ENCODE peak calls at places on chromosome 11, in five cellular contexts. S is OCI-LY7, A is substantia nigra, W is transverse colon, N is esophagus muscularis mucosa. J is an unnamed sample.

GRCh38 chr11:92826136-92826535 is 143.3 kb upstream of the MTNR1B start:
- DNase-seq in S (no peak), A (no peak), W (no peak), N (no peak), J (no peak)

GRCh38 chr11:71096751-71097388 is 155.5 kb downstream of the SHANK2 start:
- DNase-seq in S (no peak), A (no peak), W (no peak), N (no peak), J (no peak)

GRCh38 chr11:727859-728748 is 19.2 kb upstream of the TALDO1 start:
- DNase-seq in S (peak), A (peak), W (peak), N (no peak), J (peak)

GRCh38 chr11:17403977-17404759 is 15.7 kb upstream of the KCNJ11 start:
- DNase-seq in S (peak), A (no peak), W (no peak), N (no peak), J (no peak)

GRCh38 chr11:1777737-1778136 is 14.0 kb upstream of the CTSD start:
- DNase-seq in S (no peak), A (no peak), W (no peak), N (no peak), J (peak)

GRCh38 chr11:73661035-73661628 is 14.8 kb downstream of the PLEKHB1 start:
- DNase-seq in S (peak), A (peak), W (peak), N (peak), J (peak)

GRCh38 chr11:63511349-63511748 is 5.5 kb downstream of the LGALS12 start:
- DNase-seq in S (no peak), A (no peak), W (no peak), N (no peak), J (no peak)

GRCh38 chr11:27388001-27388400 is 25.0 kb upstream of the CCDC34 start:
- DNase-seq in S (no peak), A (no peak), W (no peak), N (no peak), J (no peak)

GRCh38 chr11:63999349-64000025 is 13.2 kb downstream of the OTUB1 start:
- DNase-seq in S (no peak), A (peak), W (peak), N (no peak), J (peak)

GRCh38 chr11:45169310-45170072 is 23.1 kb downstream of the PRDM11 start:
- DNase-seq in S (no peak), A (peak), W (no peak), N (no peak), J (no peak)

GRCh38 chr11:46112961-46113617 is 8.2 kb downstream of the PHF21A start:
- DNase-seq in S (peak), A (no peak), W (no peak), N (no peak), J (no peak)

GRCh38 chr11:20479399-20479974 is 92.0 kb downstream of the PRMT3 start:
- DNase-seq in S (no peak), A (no peak), W (no peak), N (no peak), J (no peak)

GRCh38 chr11:76135491-76135890 is 70.8 kb downstream of the WNT11 start:
- DNase-seq in S (no peak), A (no peak), W (no peak), N (no peak), J (no peak)

GRCh38 chr11:13889566-13890214 is 72.8 kb upstream of the SPON1 start:
- DNase-seq in S (no peak), A (no peak), W (no peak), N (no peak), J (no peak)

GRCh38 chr11:79896258-79896657 is 455.4 kb upstream of the TENM4 start:
- DNase-seq in S (no peak), A (no peak), W (no peak), N (no peak), J (no peak)

GRCh38 chr11:66743271-66743968 is 14.4 kb upstream of the SPTBN2 start:
- DNase-seq in S (no peak), A (peak), W (peak), N (peak), J (peak)
- H3K27ac ChIP-seq in S (no peak), A (no peak), W (peak), N (no peak), J (peak)

DNA sequence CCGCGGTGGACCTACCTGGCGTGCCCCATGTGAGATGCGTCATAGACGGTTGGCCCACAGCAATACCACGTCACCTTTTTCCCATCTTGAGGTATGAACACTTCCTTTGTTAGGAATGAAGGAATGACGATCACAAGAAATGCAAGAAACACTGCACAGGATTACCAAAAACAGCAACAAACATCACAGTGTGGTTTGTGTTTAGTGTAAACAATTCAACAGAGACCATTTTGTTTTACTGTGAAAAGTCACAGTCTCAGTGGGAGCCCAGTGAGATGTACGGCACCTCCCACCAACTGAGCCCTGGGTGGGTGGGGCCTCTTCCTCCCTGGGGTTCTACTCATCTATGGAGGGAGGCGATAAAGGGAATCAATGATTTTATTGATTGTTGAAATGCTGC is 16.3 kb downstream of the CARS1 start:
- DNase-seq in S (no peak), A (no peak), W (no peak), N (no peak), J (no peak)
- H3K27ac ChIP-seq in S (no peak), A (peak), W (no peak), N (no peak), J (no peak)

DNA sequence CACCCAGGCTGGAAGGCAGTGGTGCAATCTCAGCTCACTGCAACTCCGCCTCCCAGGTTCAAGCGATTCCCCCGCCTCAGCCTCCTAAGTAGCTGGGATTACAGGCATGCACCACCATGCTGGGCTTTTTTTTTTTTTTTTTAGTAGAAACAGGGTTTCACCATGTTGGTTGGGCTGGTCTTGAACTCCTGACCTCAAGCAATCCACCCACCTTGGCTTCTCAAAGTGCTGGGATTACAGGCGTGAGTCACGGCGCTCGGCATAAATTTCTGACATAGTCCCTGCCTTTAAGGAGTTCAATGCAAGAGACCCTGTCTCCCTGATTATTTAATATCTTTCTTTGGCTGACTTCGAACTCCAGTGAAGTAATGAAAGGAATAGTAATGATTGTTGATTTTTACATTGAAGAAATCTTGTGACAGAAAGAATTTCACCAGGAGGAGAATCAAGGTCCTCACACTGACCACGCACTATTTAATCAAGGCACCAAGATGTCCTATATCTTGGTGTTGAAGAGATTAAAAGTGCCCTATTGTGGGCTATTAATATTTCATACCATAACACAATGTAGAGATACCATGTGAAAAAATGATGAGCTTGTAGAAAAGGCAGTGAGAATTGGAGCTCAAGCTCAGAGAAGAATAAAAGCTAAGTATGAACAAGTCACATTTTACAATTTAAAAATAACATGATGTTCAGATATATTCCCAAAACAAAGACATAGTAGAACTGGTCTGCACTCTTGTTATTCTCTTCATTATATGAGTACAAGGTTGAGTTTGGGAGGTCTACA is 71.6 kb upstream of the BLID start:
- DNase-seq in S (no peak), A (no peak), W (no peak), N (no peak), J (no peak)
- H3K27ac ChIP-seq in S (no peak), A (no peak), W (no peak), N (peak), J (no peak)

GRCh38 chr11:128892866-128893565 is 1.9 kb downstream of the KCNJ5 start:
- DNase-seq in S (no peak), A (peak), W (no peak), N (no peak), J (no peak)
- H3K27ac ChIP-seq in S (no peak), A (no peak), W (no peak), N (no peak), J (peak)

DNA sequence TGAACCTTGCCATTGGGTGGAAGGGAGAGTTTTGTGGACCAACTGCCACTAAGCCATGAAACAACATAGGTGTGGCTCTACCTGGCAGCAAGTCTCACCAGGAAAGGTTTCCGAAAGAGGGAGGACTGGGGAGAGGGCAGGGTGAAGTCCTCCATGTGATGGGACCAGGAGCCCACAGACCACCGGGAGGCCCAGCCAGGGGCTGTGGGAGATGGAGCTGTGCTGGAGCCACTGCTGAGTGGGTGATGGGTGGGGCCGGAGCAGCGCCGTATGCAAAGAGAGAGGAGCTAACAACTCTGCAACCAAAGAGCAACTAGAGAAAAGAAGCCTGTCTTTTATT is 16.9 kb upstream of the LINC01488 start:
- DNase-seq in S (no peak), A (no peak), W (peak), N (no peak), J (no peak)
- H3K27ac ChIP-seq in S (no peak), A (no peak), W (peak), N (no peak), J (no peak)

GRCh38 chr11:69086152-69086551 is 37.4 kb downstream of the TPCN2 start:
- DNase-seq in S (no peak), A (peak), W (peak), N (no peak), J (no peak)

GRCh38 chr11:69088676-69089146 is 40.0 kb downstream of the TPCN2 start:
- DNase-seq in S (peak), A (peak), W (peak), N (peak), J (peak)

GRCh38 chr11:69086741-69087524 is 38.2 kb downstream of the TPCN2 start:
- DNase-seq in S (no peak), A (peak), W (no peak), N (no peak), J (no peak)

GRCh38 chr11:69089258-69089657 is 40.5 kb downstream of the TPCN2 start:
- DNase-seq in S (no peak), A (no peak), W (no peak), N (no peak), J (peak)

GRCh38 chr11:69087811-69088210 is 39.1 kb downstream of the TPCN2 start:
- DNase-seq in S (no peak), A (no peak), W (no peak), N (no peak), J (no peak)
- H3K27ac ChIP-seq in S (no peak), A (no peak), W (peak), N (peak), J (no peak)

GRCh38 chr11:128480066-128480465 is 107.3 kb downstream of the ETS1 start:
- DNase-seq in S (no peak), A (no peak), W (no peak), N (no peak), J (peak)
- H3K27ac ChIP-seq in S (peak), A (no peak), W (peak), N (peak), J (no peak)